ENCODE peak calls at places on chromosome X, in four cellular contexts. J, S, L and N are unnamed samples.

GRCh38 chrX:1316527-1316926 is 20.1 kb upstream of the IL3RA start:
- DNase-seq in J (peak), S (no peak), L (peak), N (no peak)

GRCh38 chrX:129876734-129877395 is 29.1 kb upstream of the UTP14A start:
- DNase-seq in J (no peak), S (peak), L (no peak), N (no peak)

GRCh38 chrX:120293015-120293414 is 18.2 kb downstream of the TMEM255A start:
- DNase-seq in J (no peak), S (no peak), L (no peak), N (no peak)

GRCh38 chrX:130628522-130628921 is 226.7 kb downstream of the RBMX2 start:
- DNase-seq in J (no peak), S (no peak), L (no peak), N (no peak)

GRCh38 chrX:17861496-17862011 is 456 bp upstream of the RAI2 start:
- DNase-seq in J (no peak), S (no peak), L (no peak), N (no peak)

GRCh38 chrX:123736333-123736921 is 3.6 kb upstream of the THOC2 start:
- DNase-seq in J (no peak), S (no peak), L (no peak), N (no peak)

GRCh38 chrX:137430301-137430700 is 135.6 kb upstream of the ZIC3 start:
- DNase-seq in J (no peak), S (no peak), L (no peak), N (no peak)

GRCh38 chrX:115592997-115593734 is 32.2 kb downstream of the PLS3 start:
- DNase-seq in J (no peak), S (peak), L (no peak), N (no peak)

GRCh38 chrX:46381630-46382029 is 163.6 kb downstream of the ZNF674 start:
- DNase-seq in J (no peak), S (peak), L (no peak), N (no peak)

GRCh38 chrX:154458116-154458953 is at the start of gene PLXNA3:
- DNase-seq in J (peak), S (no peak), L (no peak), N (no peak)

GRCh38 chrX:129360175-129360574 is 163.1 kb downstream of the SMARCA1 start:
- DNase-seq in J (no peak), S (peak), L (no peak), N (no peak)

GRCh38 chrX:24479924-24480722 is 15.0 kb downstream of the PDK3 start:
- DNase-seq in J (no peak), S (peak), L (no peak), N (peak)

GRCh38 chrX:70219938-70220764 is 14.3 kb upstream of the AWAT1 start:
- DNase-seq in J (no peak), S (peak), L (peak), N (no peak)

GRCh38 chrX:39757971-39758370 is 339.8 kb downstream of the BCOR start:
- DNase-seq in J (no peak), S (peak), L (no peak), N (no peak)

GRCh38 chrX:57906790-57907189 is 3.5 kb downstream of the ZXDA start:
- DNase-seq in J (no peak), S (peak), L (no peak), N (no peak)

GRCh38 chrX:124249345-124249744 is 83.1 kb upstream of the TEX13D start:
- DNase-seq in J (no peak), S (no peak), L (no peak), N (no peak)

GRCh38 chrX:109475174-109475891 is 6.6 kb downstream of the GUCY2F start:
- DNase-seq in J (no peak), S (peak), L (no peak), N (peak)

GRCh38 chrX:39688576-39689373 is 409.0 kb downstream of the BCOR start:
- DNase-seq in J (peak), S (peak), L (peak), N (no peak)

GRCh38 chrX:153782324-153782723 is 1.5 kb downstream of the SRPK3 start:
- DNase-seq in J (no peak), S (no peak), L (no peak), N (no peak)

GRCh38 chrX:46873746-46874145 is 36.9 kb downstream of the RP2 start:
- DNase-seq in J (no peak), S (peak), L (no peak), N (no peak)

GRCh38 chrX:86051741-86052140 is 4.4 kb upstream of the CHM start:
- DNase-seq in J (no peak), S (no peak), L (no peak), N (no peak)

GRCh38 chrX:49838374-49838773 is 9.3 kb downstream of the PAGE4 start:
- DNase-seq in J (no peak), S (peak), L (no peak), N (no peak)

GRCh38 chrX:101658661-101659477 is 781 bp downstream of the ARMCX2 start:
- DNase-seq in J (peak), S (peak), L (peak), N (peak)

GRCh38 chrX:110026099-110026844 is 23.4 kb downstream of the TMEM164 start:
- DNase-seq in J (no peak), S (peak), L (no peak), N (no peak)

GRCh38 chrX:31223817-31224216 is 152.0 kb upstream of the FTHL17 start:
- DNase-seq in J (no peak), S (peak), L (no peak), N (no peak)

GRCh38 chrX:102154900-102155805 is 624 bp downstream of the BEX5 start:
- DNase-seq in J (no peak), S (peak), L (no peak), N (no peak)